ENCODE peak calls at places on chromosome 6, in four cellular contexts. P is activated T-helper 1 cell treated with anti-CD3 and anti-CD28 coated beads, Interleukin-2, amount 50 U/mL, for 16 hours; N is fibroblast of mammary gland; I is HL-60. S is an unnamed sample.

GRCh38 chr6:139820191-139820590 is 445.7 kb upstream of the CITED2 start:
- DNase-seq in P (no peak), I (no peak), N (peak), S (no peak)

GRCh38 chr6:132937466-132937906 is 123.1 kb downstream of the RPS12 start:
- DNase-seq in I (peak), N (peak), P (no peak), S (no peak)

GRCh38 chr6:135568366-135568765 is 70.8 kb upstream of the AHI1 start:
- DNase-seq in I (no peak), N (peak), P (no peak), S (no peak)

GRCh38 chr6:5025911-5026819 is 22.3 kb upstream of the RPP40 start:
- DNase-seq in I (peak), N (peak), P (no peak), S (no peak)

GRCh38 chr6:151241853-151242252 is 2.1 kb downstream of the AKAP12 start:
- DNase-seq in P (no peak), I (no peak), N (no peak), S (no peak)

GRCh38 chr6:99241905-99242534 is 107.5 kb downstream of the FAXC start:
- DNase-seq in N (peak), P (no peak), I (no peak), S (no peak)

GRCh38 chr6:1464796-1465348 is 75.5 kb downstream of the FOXF2 start:
- DNase-seq in P (no peak), I (no peak), N (no peak), S (no peak)

GRCh38 chr6:25232478-25232877 is 46.7 kb upstream of the CARMIL1 start:
- DNase-seq in I (no peak), N (peak), P (no peak), S (no peak)

GRCh38 chr6:159059099-159059498 is 14.3 kb upstream of the TAGAP start:
- DNase-seq in N (no peak), P (no peak), I (no peak), S (no peak)

GRCh38 chr6:33592595-33593413 is 12.7 kb upstream of the BAK1 start:
- DNase-seq in N (no peak), P (no peak), I (no peak), S (peak)

GRCh38 chr6:71123051-71123450 is 165.6 kb upstream of the OGFRL1 start:
- DNase-seq in I (no peak), P (no peak), N (peak), S (no peak)

GRCh38 chr6:29130644-29131043 is 22.8 kb downstream of the OR2J3 start:
- DNase-seq in I (no peak), N (no peak), P (no peak), S (no peak)

GRCh38 chr6:116408476-116408875 is 37.7 kb downstream of the DSE start:
- DNase-seq in P (no peak), I (no peak), N (no peak), S (no peak)

GRCh38 chr6:21500894-21501293 is 92.7 kb upstream of the SOX4 start:
- DNase-seq in P (no peak), N (no peak), I (no peak), S (no peak)

GRCh38 chr6:21451546-21452013 is 142.0 kb upstream of the SOX4 start:
- DNase-seq in N (no peak), P (no peak), I (no peak), S (no peak)

GRCh38 chr6:162377735-162378134 is 349.8 kb downstream of the PRKN start:
- DNase-seq in P (no peak), N (peak), I (no peak), S (no peak)

GRCh38 chr6:45001663-45002062 is 326.5 kb upstream of the RUNX2 start:
- DNase-seq in I (no peak), N (no peak), P (no peak), S (peak)

GRCh38 chr6:44247338-44248302 is 719 bp downstream of the HSP90AB1 start:
- DNase-seq in P (peak), N (peak), I (peak), S (peak)

GRCh38 chr6:127690092-127690491 is 113.1 kb downstream of the C6orf58 start:
- DNase-seq in I (no peak), N (peak), P (no peak), S (no peak)

GRCh38 chr6:116405663-116406329 is 35.0 kb downstream of the DSE start:
- DNase-seq in N (peak), I (no peak), P (no peak), S (no peak)

GRCh38 chr6:103672169-103672568 is 1187.5 kb downstream of the HACE1 start:
- DNase-seq in I (no peak), P (no peak), N (peak), S (no peak)

GRCh38 chr6:137097057-137097456 is 52.3 kb upstream of the IL20RA start:
- DNase-seq in N (peak), I (no peak), P (no peak), S (no peak)

GRCh38 chr6:105432797-105433196 is 29.9 kb upstream of the PREP start:
- DNase-seq in P (no peak), N (peak), I (no peak), S (no peak)

GRCh38 chr6:12594541-12594893 is 122.0 kb upstream of the PHACTR1 start:
- DNase-seq in I (no peak), P (no peak), N (no peak), S (no peak)

GRCh38 chr6:86205980-86206379 is 563.3 kb upstream of the SYNCRIP start:
- DNase-seq in P (no peak), N (no peak), I (no peak), S (no peak)

GRCh38 chr6:125004198-125004597 is 42.0 kb downstream of the RNF217 start:
- DNase-seq in I (no peak), P (no peak), N (no peak), S (no peak)

GRCh38 chr6:123997223-123997622 is 193.6 kb downstream of the NKAIN2 start:
- DNase-seq in P (no peak), I (no peak), N (no peak), S (no peak)